ENCODE peak calls at places on chromosomes 16 and 17, in nine cellular contexts. One of them, this sample, is unnamed.
A peak's percentile ranks its signal among the peaks of the same experiment; 100 is the strongest.

GRCh38 chr17:73286863-73287296 is 24.9 kb downstream of the CDC42EP4 start:
- DNase-seq in AG08396: no peak
- DNase-seq in amniotic stem cell: no peak
- DNase-seq in AG09319: no peak
- DNase-seq in progenitor cell of endocrine pancreas: no peak
- DNase-seq in left lung: no peak
- DNase-seq in stimulated activated CD8-positive, alpha-beta memory T cell treated with anti-CD3 and anti-CD28 coated beads, Interleukin-12 subunit alpha, Interleukin-12 subunit beta, amount 100 ng/mL, for 1 hour: no peak
- DNase-seq in NCI-H1092 treated with DMSO at 0.1 percent for 48 hours: peak; percentile 44
- DNase-seq in Calu3: no peak
- DNase-seq in this sample: peak; percentile 43

GRCh38 chr16:5642470-5642869 is 544.9 kb upstream of the EEF2KMT start:
- DNase-seq in NCI-H1092 treated with DMSO at 0.1 percent for 48 hours: peak; percentile 32
- DNase-seq in progenitor cell of endocrine pancreas: no peak
- DNase-seq in AG09319: no peak
- DNase-seq in stimulated activated CD8-positive, alpha-beta memory T cell treated with anti-CD3 and anti-CD28 coated beads, Interleukin-12 subunit alpha, Interleukin-12 subunit beta, amount 100 ng/mL, for 1 hour: no peak
- DNase-seq in AG08396: no peak
- DNase-seq in left lung: no peak
- DNase-seq in Calu3: no peak
- DNase-seq in amniotic stem cell: no peak
- DNase-seq in this sample: no peak

GRCh38 chr17:164536-165235 is 16.8 kb downstream of the DOC2B start:
- DNase-seq in AG08396: peak; percentile 67
- DNase-seq in NCI-H1092 treated with DMSO at 0.1 percent for 48 hours: no peak
- DNase-seq in stimulated activated CD8-positive, alpha-beta memory T cell treated with anti-CD3 and anti-CD28 coated beads, Interleukin-12 subunit alpha, Interleukin-12 subunit beta, amount 100 ng/mL, for 1 hour: no peak
- DNase-seq in progenitor cell of endocrine pancreas: no peak
- DNase-seq in left lung: no peak
- DNase-seq in amniotic stem cell: no peak
- DNase-seq in AG09319: peak; percentile 16
- DNase-seq in Calu3: peak; percentile 42
- DNase-seq in this sample: no peak

GRCh38 chr16:28981517-28981916 is 3.3 kb upstream of the LAT start:
- DNase-seq in AG09319: no peak
- DNase-seq in NCI-H1092 treated with DMSO at 0.1 percent for 48 hours: no peak
- DNase-seq in amniotic stem cell: no peak
- DNase-seq in stimulated activated CD8-positive, alpha-beta memory T cell treated with anti-CD3 and anti-CD28 coated beads, Interleukin-12 subunit alpha, Interleukin-12 subunit beta, amount 100 ng/mL, for 1 hour: no peak
- DNase-seq in Calu3: peak; percentile 34
- DNase-seq in AG08396: peak; percentile 47
- DNase-seq in progenitor cell of endocrine pancreas: no peak
- DNase-seq in left lung: no peak
- DNase-seq in this sample: no peak

GRCh38 chr16:2429771-2430663 is 770 bp downstream of the CCNF start:
- DNase-seq in amniotic stem cell: no peak
- DNase-seq in progenitor cell of endocrine pancreas: no peak
- DNase-seq in left lung: no peak
- DNase-seq in stimulated activated CD8-positive, alpha-beta memory T cell treated with anti-CD3 and anti-CD28 coated beads, Interleukin-12 subunit alpha, Interleukin-12 subunit beta, amount 100 ng/mL, for 1 hour: no peak
- DNase-seq in AG09319: no peak
- DNase-seq in AG08396: no peak
- DNase-seq in NCI-H1092 treated with DMSO at 0.1 percent for 48 hours: peak; percentile 34
- DNase-seq in Calu3: peak; percentile 44
- DNase-seq in this sample: peak; percentile 28

GRCh38 chr16:78984324-78984723 is 616.2 kb downstream of the MAF start:
- DNase-seq in AG08396: no peak
- DNase-seq in AG09319: no peak
- DNase-seq in progenitor cell of endocrine pancreas: no peak
- DNase-seq in Calu3: peak; percentile 49
- DNase-seq in left lung: no peak
- DNase-seq in stimulated activated CD8-positive, alpha-beta memory T cell treated with anti-CD3 and anti-CD28 coated beads, Interleukin-12 subunit alpha, Interleukin-12 subunit beta, amount 100 ng/mL, for 1 hour: no peak
- DNase-seq in amniotic stem cell: no peak
- DNase-seq in NCI-H1092 treated with DMSO at 0.1 percent for 48 hours: no peak
- DNase-seq in this sample: no peak

GRCh38 chr16:80208750-80209149 is 332.0 kb upstream of the DYNLRB2 start:
- DNase-seq in progenitor cell of endocrine pancreas: no peak
- DNase-seq in amniotic stem cell: no peak
- DNase-seq in NCI-H1092 treated with DMSO at 0.1 percent for 48 hours: no peak
- DNase-seq in AG09319: no peak
- DNase-seq in left lung: no peak
- DNase-seq in Calu3: no peak
- DNase-seq in AG08396: no peak
- DNase-seq in stimulated activated CD8-positive, alpha-beta memory T cell treated with anti-CD3 and anti-CD28 coated beads, Interleukin-12 subunit alpha, Interleukin-12 subunit beta, amount 100 ng/mL, for 1 hour: no peak
- DNase-seq in this sample: no peak

GRCh38 chr17:8681175-8681949 is 50.8 kb upstream of the MYH10 start:
- DNase-seq in progenitor cell of endocrine pancreas: no peak
- DNase-seq in AG09319: peak; percentile 19
- DNase-seq in AG08396: peak; percentile 53
- DNase-seq in stimulated activated CD8-positive, alpha-beta memory T cell treated with anti-CD3 and anti-CD28 coated beads, Interleukin-12 subunit alpha, Interleukin-12 subunit beta, amount 100 ng/mL, for 1 hour: no peak
- DNase-seq in left lung: no peak
- DNase-seq in Calu3: no peak
- DNase-seq in NCI-H1092 treated with DMSO at 0.1 percent for 48 hours: no peak
- DNase-seq in amniotic stem cell: peak; percentile 46
- DNase-seq in this sample: no peak

GRCh38 chr16:85752511-85753420 is 1.9 kb upstream of the C16orf74 start:
- DNase-seq in AG09319: no peak
- DNase-seq in NCI-H1092 treated with DMSO at 0.1 percent for 48 hours: peak; percentile 65
- DNase-seq in stimulated activated CD8-positive, alpha-beta memory T cell treated with anti-CD3 and anti-CD28 coated beads, Interleukin-12 subunit alpha, Interleukin-12 subunit beta, amount 100 ng/mL, for 1 hour: no peak
- DNase-seq in Calu3: peak; percentile 62
- DNase-seq in AG08396: no peak
- DNase-seq in progenitor cell of endocrine pancreas: no peak
- DNase-seq in amniotic stem cell: no peak
- DNase-seq in left lung: no peak
- DNase-seq in this sample: no peak

GRCh38 chr17:40598928-40599627 is 33.8 kb upstream of the CCR7 start:
- DNase-seq in left lung: no peak
- DNase-seq in amniotic stem cell: no peak
- DNase-seq in Calu3: no peak
- DNase-seq in stimulated activated CD8-positive, alpha-beta memory T cell treated with anti-CD3 and anti-CD28 coated beads, Interleukin-12 subunit alpha, Interleukin-12 subunit beta, amount 100 ng/mL, for 1 hour: no peak
- DNase-seq in AG09319: no peak
- DNase-seq in progenitor cell of endocrine pancreas: no peak
- DNase-seq in NCI-H1092 treated with DMSO at 0.1 percent for 48 hours: no peak
- DNase-seq in AG08396: no peak
- DNase-seq in this sample: no peak

GRCh38 chr17:70138309-70138865 is 30.9 kb upstream of the KCNJ2 start:
- DNase-seq in NCI-H1092 treated with DMSO at 0.1 percent for 48 hours: no peak
- DNase-seq in left lung: no peak
- DNase-seq in AG08396: peak; percentile 40
- DNase-seq in progenitor cell of endocrine pancreas: no peak
- DNase-seq in amniotic stem cell: peak; percentile 18
- DNase-seq in AG09319: peak; percentile 93
- DNase-seq in Calu3: no peak
- DNase-seq in stimulated activated CD8-positive, alpha-beta memory T cell treated with anti-CD3 and anti-CD28 coated beads, Interleukin-12 subunit alpha, Interleukin-12 subunit beta, amount 100 ng/mL, for 1 hour: no peak
- DNase-seq in this sample: no peak

GRCh38 chr17:55086635-55087058 is 118.1 kb downstream of the STXBP4 start:
- DNase-seq in progenitor cell of endocrine pancreas: no peak
- DNase-seq in stimulated activated CD8-positive, alpha-beta memory T cell treated with anti-CD3 and anti-CD28 coated beads, Interleukin-12 subunit alpha, Interleukin-12 subunit beta, amount 100 ng/mL, for 1 hour: no peak
- DNase-seq in NCI-H1092 treated with DMSO at 0.1 percent for 48 hours: no peak
- DNase-seq in Calu3: no peak
- DNase-seq in AG08396: peak; percentile 12
- DNase-seq in left lung: no peak
- DNase-seq in AG09319: peak; percentile 49
- DNase-seq in amniotic stem cell: peak; percentile 34
- DNase-seq in this sample: no peak

GRCh38 chr16:2151188-2152091 is 3.0 kb downstream of the RAB26 start:
- DNase-seq in progenitor cell of endocrine pancreas: no peak
- DNase-seq in amniotic stem cell: no peak
- DNase-seq in Calu3: no peak
- DNase-seq in AG09319: no peak
- DNase-seq in NCI-H1092 treated with DMSO at 0.1 percent for 48 hours: no peak
- DNase-seq in AG08396: no peak
- DNase-seq in left lung: no peak
- DNase-seq in stimulated activated CD8-positive, alpha-beta memory T cell treated with anti-CD3 and anti-CD28 coated beads, Interleukin-12 subunit alpha, Interleukin-12 subunit beta, amount 100 ng/mL, for 1 hour: no peak
- DNase-seq in this sample: peak; percentile 61

GRCh38 chr16:49843758-49844157 is 12.2 kb downstream of the ZNF423 start:
- DNase-seq in NCI-H1092 treated with DMSO at 0.1 percent for 48 hours: no peak
- DNase-seq in Calu3: no peak
- DNase-seq in amniotic stem cell: no peak
- DNase-seq in AG09319: no peak
- DNase-seq in stimulated activated CD8-positive, alpha-beta memory T cell treated with anti-CD3 and anti-CD28 coated beads, Interleukin-12 subunit alpha, Interleukin-12 subunit beta, amount 100 ng/mL, for 1 hour: no peak
- DNase-seq in left lung: no peak
- DNase-seq in AG08396: no peak
- DNase-seq in progenitor cell of endocrine pancreas: no peak
- DNase-seq in this sample: no peak

GRCh38 chr16:78045865-78046581 is 23.7 kb downstream of the CLEC3A start:
- DNase-seq in Calu3: no peak
- DNase-seq in AG08396: peak; percentile 70
- DNase-seq in AG09319: no peak
- DNase-seq in amniotic stem cell: no peak
- DNase-seq in stimulated activated CD8-positive, alpha-beta memory T cell treated with anti-CD3 and anti-CD28 coated beads, Interleukin-12 subunit alpha, Interleukin-12 subunit beta, amount 100 ng/mL, for 1 hour: no peak
- DNase-seq in left lung: peak; percentile 48
- DNase-seq in NCI-H1092 treated with DMSO at 0.1 percent for 48 hours: no peak
- DNase-seq in progenitor cell of endocrine pancreas: peak; percentile 96
- DNase-seq in this sample: peak; percentile 50

GRCh38 chr17:79842656-79843474 is 3.6 kb upstream of the CBX4 start:
- DNase-seq in amniotic stem cell: no peak
- DNase-seq in AG08396: no peak
- DNase-seq in Calu3: no peak
- DNase-seq in NCI-H1092 treated with DMSO at 0.1 percent for 48 hours: peak; percentile 34
- DNase-seq in AG09319: no peak
- DNase-seq in left lung: no peak
- DNase-seq in stimulated activated CD8-positive, alpha-beta memory T cell treated with anti-CD3 and anti-CD28 coated beads, Interleukin-12 subunit alpha, Interleukin-12 subunit beta, amount 100 ng/mL, for 1 hour: no peak
- DNase-seq in progenitor cell of endocrine pancreas: peak; percentile 27
- DNase-seq in this sample: no peak

GRCh38 chr16:28093383-28093725 is 29.8 kb upstream of the GSG1L start:
- DNase-seq in NCI-H1092 treated with DMSO at 0.1 percent for 48 hours: no peak
- DNase-seq in AG09319: no peak
- DNase-seq in progenitor cell of endocrine pancreas: no peak
- DNase-seq in stimulated activated CD8-positive, alpha-beta memory T cell treated with anti-CD3 and anti-CD28 coated beads, Interleukin-12 subunit alpha, Interleukin-12 subunit beta, amount 100 ng/mL, for 1 hour: no peak
- DNase-seq in AG08396: no peak
- DNase-seq in left lung: no peak
- DNase-seq in amniotic stem cell: no peak
- DNase-seq in Calu3: no peak
- DNase-seq in this sample: no peak